ENCODE peak calls at places on chromosomes 4 and X, in eight cellular contexts. S, K, A, Z, C, L, J and Q are unnamed samples.
A peak's percentile ranks its signal among the peaks of the same experiment; 100 is the strongest.

GRCh38 chr4:99058228-99058627 is 30.4 kb downstream of the ADH5 start:
- DNase-seq in J (no peak), K (no peak), A (no peak), L (no peak), Z (no peak), C (no peak), S (no peak), Q (no peak)

GRCh38 chr4:168683595-168683994 is 186.7 kb downstream of the PALLD start:
- DNase-seq in K (no peak), L (peak; percentile 39), S (no peak), Z (peak; percentile 39), A (no peak), C (no peak), J (no peak), Q (peak; percentile 79)

GRCh38 chr4:47071863-47072441 is 40.6 kb downstream of the GABRB1 start:
- DNase-seq in K (no peak), J (no peak), L (peak; percentile 21), A (no peak), S (no peak), C (no peak), Z (peak; percentile 63), Q (peak; percentile 86)

GRCh38 chrX:76148011-76148665 is 24.7 kb upstream of the PBDC1 start:
- DNase-seq in C (no peak), Z (peak; percentile 38), L (peak; percentile 53), K (peak; percentile 5), S (no peak), A (peak; percentile 18), J (no peak), Q (peak; percentile 25)

GRCh38 chr4:152399246-152399645 is 136.6 kb downstream of the FBXW7 start:
- DNase-seq in J (no peak), Z (no peak), K (no peak), A (no peak), C (no peak), L (no peak), S (no peak), Q (no peak)

GRCh38 chr4:69642961-69643360 is 3.5 kb upstream of the UGT2A2 start:
- DNase-seq in K (no peak), J (no peak), L (no peak), C (no peak), Z (no peak), S (no peak), A (no peak), Q (no peak)

GRCh38 chrX:83511208-83511607 is 3.1 kb downstream of the POU3F4 start:
- DNase-seq in C (peak; percentile 58), A (no peak), L (no peak), J (no peak), S (no peak), Z (no peak), K (no peak), Q (no peak)

GRCh38 chrX:29478336-29479069 is 736.9 kb upstream of the MAGEB2 start:
- DNase-seq in Z (peak; percentile 2), L (peak; percentile 19), K (no peak), J (peak; percentile 1), S (no peak), C (no peak), A (no peak), Q (peak; percentile 26)

GRCh38 chr4:42653606-42654560 is 3.0 kb downstream of the ATP8A1 start:
- DNase-seq in Z (no peak), C (no peak), S (no peak), A (no peak), K (no peak), L (peak; percentile 14), J (no peak), Q (no peak)

GRCh38 chrX:1468250-1468772 is 15.6 kb upstream of the ASMTL start:
- DNase-seq in L (peak; percentile 80), J (no peak), A (no peak), K (peak; percentile 85), C (peak; percentile 79), Z (peak; percentile 77), S (peak; percentile 69), Q (no peak)

GRCh38 chrX:30910124-30910860 is 21.2 kb upstream of the TAB3 start:
- DNase-seq in S (no peak), A (no peak), K (peak; percentile 14), J (no peak), L (no peak), C (no peak), Z (peak; percentile 6), Q (peak; percentile 42)

GRCh38 chrX:6910218-6910617 is 237.3 kb upstream of the STS start:
- DNase-seq in A (no peak), S (no peak), C (no peak), J (no peak), L (no peak), K (no peak), Z (no peak), Q (no peak)

GRCh38 chr4:176563591-176563990 is 229.1 kb downstream of the VEGFC start:
- DNase-seq in J (no peak), Z (peak; percentile 22), K (no peak), S (no peak), L (no peak), A (no peak), C (no peak), Q (peak; percentile 33)

GRCh38 chr4:89894654-89895652 is at the start of gene MMRN1:
- DNase-seq in A (no peak), J (no peak), K (peak; percentile 14), L (no peak), S (no peak), Z (no peak), C (no peak), Q (no peak)

GRCh38 chrX:111007238-111007637 is 88.8 kb upstream of the PAK3 start:
- DNase-seq in Z (no peak), C (no peak), S (no peak), L (no peak), A (no peak), J (no peak), K (no peak), Q (no peak)

GRCh38 chr4:101136373-101137370 is 210.7 kb downstream of the PPP3CA start:
- DNase-seq in L (no peak), Z (no peak), C (no peak), J (no peak), K (no peak), A (no peak), S (no peak), Q (no peak)

GRCh38 chr4:177118596-177118995 is 191.1 kb upstream of the NEIL3 start:
- DNase-seq in K (no peak), J (no peak), S (no peak), L (peak; percentile 62), C (no peak), Z (peak; percentile 92), A (peak; percentile 96), Q (peak; percentile 99)

GRCh38 chrX:16786791-16787735 is 797 bp downstream of the TXLNG start:
- DNase-seq in L (peak; percentile 19), A (no peak), S (peak; percentile 19), K (peak; percentile 51), J (no peak), Z (peak; percentile 10), C (peak; percentile 84), Q (no peak)

GRCh38 chr4:86970447-86971354 is 35.9 kb downstream of the AFF1 start:
- DNase-seq in A (no peak), Z (no peak), C (no peak), S (no peak), L (no peak), K (no peak), J (no peak), Q (no peak)

GRCh38 chrX:132058050-132058449 is 34.9 kb downstream of the STK26 start:
- DNase-seq in S (no peak), K (no peak), C (no peak), A (no peak), L (no peak), Z (no peak), J (no peak), Q (no peak)

GRCh38 chr4:26787461-26788340 is 72.9 kb upstream of the STIM2 start:
- DNase-seq in S (no peak), K (peak; percentile 63), Z (peak; percentile 55), L (peak; percentile 85), A (no peak), J (peak; percentile 34), C (no peak), Q (peak; percentile 76)

GRCh38 chrX:121093011-121093410 is 45.6 kb downstream of the GLUD2 start:
- DNase-seq in C (no peak), S (no peak), Z (no peak), J (no peak), K (no peak), L (no peak), A (no peak), Q (no peak)

GRCh38 chr4:30769093-30769492 is 48.9 kb downstream of the PCDH7 start:
- DNase-seq in A (no peak), J (no peak), S (no peak), Z (no peak), C (no peak), K (no peak), L (no peak), Q (no peak)

GRCh38 chr4:21835712-21836111 is 112.9 kb downstream of the KCNIP4 start:
- DNase-seq in Z (no peak), A (no peak), S (no peak), L (no peak), K (no peak), J (no peak), C (no peak), Q (no peak)